ENCODE peak calls at places on chromosome 1, in four cellular contexts. V, F, C and M are unnamed samples.

GRCh38 chr1:40014812-40015594 is 25.5 kb upstream of the CAP1 start:
- DNase-seq in V (no peak), F (no peak), C (peak), M (no peak)

GRCh38 chr1:110258734-110259133 is 48.6 kb downstream of the KCNC4 start:
- DNase-seq in C (no peak), V (no peak), F (no peak), M (no peak)

GRCh38 chr1:223084466-223084865 is 58.6 kb downstream of the TLR5 start:
- DNase-seq in C (no peak), V (no peak), F (no peak), M (no peak)

GRCh38 chr1:15139654-15140350 is 13.7 kb upstream of the TMEM51 start:
- DNase-seq in C (peak), V (peak), F (no peak), M (no peak)

GRCh38 chr1:69172003-69173000 is 395.4 kb upstream of the LRRC7 start:
- DNase-seq in F (no peak), C (no peak), V (no peak), M (no peak)

GRCh38 chr1:19055001-19055400 is 98.5 kb upstream of the IFFO2 start:
- DNase-seq in C (no peak), F (no peak), V (no peak), M (no peak)

GRCh38 chr1:161763522-161764098 is 2.5 kb upstream of the ATF6 start:
- DNase-seq in F (no peak), V (no peak), C (peak), M (no peak)

GRCh38 chr1:53982034-53982761 is 35.8 kb downstream of the LDLRAD1 start:
- DNase-seq in F (peak), C (peak), V (peak), M (peak)

GRCh38 chr1:27561126-27561899 is 42.6 kb downstream of the AHDC1 start:
- DNase-seq in F (no peak), V (no peak), C (peak), M (no peak)

GRCh38 chr1:156893048-156893953 is at the start of gene PEAR1:
- DNase-seq in V (peak), F (no peak), C (peak), M (no peak)

GRCh38 chr1:41743361-41743760 is 175.4 kb downstream of the HIVEP3 start:
- DNase-seq in F (no peak), C (no peak), V (no peak), M (no peak)

GRCh38 chr1:58783090-58783992 is 506 bp downstream of the JUN start:
- DNase-seq in V (peak), F (no peak), C (no peak), M (peak)

GRCh38 chr1:117321680-117322609 is 45.3 kb upstream of the MAN1A2 start:
- DNase-seq in C (peak), V (no peak), F (no peak), M (no peak)

GRCh38 chr1:173082913-173083312 is 32.2 kb upstream of the TNFSF18 start:
- DNase-seq in F (no peak), C (no peak), V (no peak), M (no peak)

GRCh38 chr1:226946285-226946684 is 6.2 kb downstream of the COQ8A start:
- DNase-seq in F (no peak), C (no peak), V (no peak), M (no peak)

GRCh38 chr1:112399456-112399855 is 3.4 kb downstream of the CTTNBP2NL start:
- DNase-seq in F (no peak), C (no peak), V (no peak), M (no peak)

GRCh38 chr1:201740086-201740541 is 88.8 kb upstream of the IPO9 start:
- DNase-seq in C (no peak), V (peak), F (no peak), M (no peak)

GRCh38 chr1:232364654-232365382 is 265.1 kb downstream of the SIPA1L2 start:
- DNase-seq in V (no peak), F (no peak), C (no peak), M (no peak)

GRCh38 chr1:40182956-40183710 is 21.9 kb downstream of the RLF start:
- DNase-seq in F (no peak), V (no peak), C (peak), M (no peak)

GRCh38 chr1:58783993-58784757 is at the start of gene JUN:
- DNase-seq in C (peak), V (peak), F (peak), M (peak)

GRCh38 chr1:87204441-87204840 is 124.2 kb upstream of the LMO4 start:
- DNase-seq in C (no peak), V (no peak), F (no peak), M (no peak)

GRCh38 chr1:161900155-161900554 is 123.5 kb downstream of the OLFML2B start:
- DNase-seq in C (no peak), V (no peak), F (no peak), M (no peak)

GRCh38 chr1:66571789-66572188 is 37.8 kb downstream of the SGIP1 start:
- DNase-seq in V (no peak), F (no peak), C (peak), M (no peak)

GRCh38 chr1:194175251-194175650 is 988.8 kb upstream of the B3GALT2 start:
- DNase-seq in F (no peak), C (no peak), V (no peak), M (no peak)

GRCh38 chr1:53176452-53177344 is 19.9 kb upstream of the CPT2 start:
- DNase-seq in F (no peak), C (peak), V (no peak), M (no peak)

GRCh38 chr1:225319951-225320350 is 107.9 kb downstream of the LBR start:
- DNase-seq in F (no peak), V (no peak), C (no peak), M (no peak)

GRCh38 chr1:35298464-35298863 is 30.0 kb downstream of the ZMYM4 start:
- DNase-seq in F (no peak), V (peak), C (peak), M (peak)

GRCh38 chr1:113943028-113943811 is 14.1 kb downstream of the HIPK1 start:
- DNase-seq in V (no peak), F (no peak), C (peak), M (no peak)

GRCh38 chr1:208188607-208189006 is 55.6 kb downstream of the PLXNA2 start:
- DNase-seq in F (no peak), C (no peak), V (no peak), M (no peak)
- H2BK12ac ChIP-seq in F (no peak), C (peak), V (no peak), M (no peak)

DNA sequence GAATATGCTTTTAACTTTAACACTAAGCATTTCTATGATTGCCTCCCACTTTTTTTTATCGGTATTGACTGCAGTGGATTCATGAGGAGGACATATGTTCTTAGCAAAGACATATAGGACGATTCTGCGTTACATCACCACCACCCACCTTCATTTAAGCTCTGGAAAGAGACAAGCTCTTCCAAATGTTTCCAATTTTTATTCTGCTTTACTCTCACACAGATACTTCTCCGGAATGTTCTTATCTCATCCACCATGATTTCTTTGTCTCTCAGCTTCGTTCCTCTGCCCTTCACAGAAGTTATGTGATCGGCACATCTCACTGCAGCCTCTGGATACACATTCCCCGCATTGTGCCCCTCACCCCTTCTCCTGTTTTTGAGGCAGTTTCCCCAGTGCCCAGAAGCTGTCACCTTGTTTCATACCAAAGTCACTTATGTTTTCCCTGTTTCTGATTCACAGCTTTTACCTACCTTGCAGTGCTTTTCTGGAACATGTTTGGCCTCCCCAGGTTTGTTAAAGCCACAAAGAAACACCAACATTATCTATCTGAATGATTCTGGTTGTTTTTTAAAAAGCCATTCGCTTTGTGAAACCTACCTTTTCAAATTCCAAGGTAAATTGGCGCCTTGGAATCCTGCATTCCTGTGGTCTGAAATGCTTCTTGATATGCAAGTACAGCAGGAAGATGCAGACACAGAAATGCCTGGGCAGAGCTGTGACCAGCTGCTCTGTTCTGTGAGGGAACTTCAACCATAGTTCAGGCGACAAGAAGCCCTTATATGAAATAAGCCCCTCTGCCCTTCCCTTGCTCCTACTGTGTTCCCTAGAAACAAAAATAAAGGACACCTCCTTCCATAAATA is 1020.2 kb downstream of the TTLL7 start:
- DNase-seq in V (peak), F (peak), C (no peak), M (no peak)
- H2AK5ac ChIP-seq in V (no peak), F (peak), C (no peak), M (no peak)

DNA sequence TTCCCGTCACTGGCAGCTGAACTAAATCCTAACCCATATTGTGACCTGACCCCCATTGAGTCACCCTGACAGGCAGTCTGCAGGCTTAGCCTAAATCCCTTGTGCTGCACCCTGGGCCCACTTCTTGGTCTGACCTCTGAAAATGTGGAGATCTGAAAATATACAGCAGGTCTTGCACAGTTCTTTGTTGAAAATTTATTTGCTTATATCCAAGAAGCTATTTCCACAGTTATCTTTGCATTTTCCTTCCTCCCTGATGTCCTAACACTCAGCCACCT is 87.1 kb downstream of the BCAR3 start:
- DNase-seq in C (no peak), V (no peak), F (no peak), M (no peak)
- H2BK12ac ChIP-seq in C (no peak), V (no peak), F (no peak), M (no peak)

GRCh38 chr1:211638723-211639122 is 36.7 kb downstream of the NEK2 start:
- DNase-seq in V (no peak), F (no peak), C (no peak), M (no peak)
- H2AK5ac ChIP-seq in V (no peak), F (no peak), C (peak), M (no peak)